ENCODE peak calls at places on chromosome 7, in ten cellular contexts. Q is left ventricle myocardium inferior, B is IMR-90, E is trophoblast cell, Z is upper lobe of right lung, S is H1, A is fibroblast of lung, G is A673, P is HCT116, W is astrocyte. F is an unnamed sample. For H3K36me3, the result is how much of the 10 kb centered on the place peaks cover.

GRCh38 chr7:36047254-36047653 is 105.8 kb upstream of the EEPD1 start:
- DNase-seq in P (no peak), Q (no peak), E (no peak), G (peak), A (peak), B (no peak), W (no peak), Z (no peak), S (no peak), F (no peak)

GRCh38 chr7:139054101-139054500 is 18.3 kb upstream of the ZC3HAV1L start:
- DNase-seq in G (peak), Q (no peak), E (no peak), W (no peak), P (no peak), B (no peak), A (no peak), S (no peak), Z (no peak), F (no peak)

GRCh38 chr7:69736411-69736810 is 138.1 kb downstream of the AUTS2 start:
- DNase-seq in W (no peak), P (no peak), Q (no peak), Z (no peak), A (no peak), G (no peak), S (no peak), B (no peak), E (no peak), F (no peak)

GRCh38 chr7:51706851-51707250 is 390.2 kb upstream of the COBL start:
- DNase-seq in Z (no peak), W (no peak), P (no peak), A (no peak), E (no peak), B (no peak), G (no peak), Q (no peak), S (no peak), F (no peak)

GRCh38 chr7:130491841-130492518 is at the start of gene MEST:
- DNase-seq in A (peak), E (peak), Q (no peak), S (peak), G (peak), W (peak), B (peak), Z (peak), P (no peak), F (no peak)

GRCh38 chr7:29479606-29480200 is 83.9 kb upstream of the PRR15 start:
- DNase-seq in Q (no peak), Z (no peak), W (no peak), P (no peak), A (no peak), S (no peak), E (no peak), B (no peak), G (peak), F (no peak)

GRCh38 chr7:139860090-139860773 is 31.2 kb downstream of the TBXAS1 start:
- DNase-seq in G (no peak), A (no peak), Z (peak), W (no peak), S (peak), E (no peak), Q (peak), P (no peak), B (no peak), F (peak)

GRCh38 chr7:99860281-99861127 is 16.3 kb downstream of the OR2AE1 start:
- DNase-seq in Z (no peak), G (no peak), W (peak), P (no peak), S (no peak), B (peak), E (peak), Q (no peak), A (peak), F (peak)

GRCh38 chr7:30974605-30975256 is 11.0 kb downstream of the GHRHR start:
- DNase-seq in Q (peak), P (peak), B (peak), A (peak), W (peak), Z (peak), E (peak), G (peak), S (peak), F (no peak)

GRCh38 chr7:34143397-34143796 is 238.1 kb downstream of the BMPER start:
- DNase-seq in A (peak), Q (no peak), W (peak), B (peak), E (no peak), G (peak), P (no peak), Z (no peak), S (no peak), F (no peak)

GRCh38 chr7:28722684-28723083 is 235.4 kb downstream of the TRIL start:
- DNase-seq in Z (no peak), Q (no peak), W (no peak), S (no peak), A (no peak), G (no peak), P (no peak), B (no peak), E (no peak), F (no peak)

GRCh38 chr7:105937411-105937810 is 25.7 kb upstream of the CDHR3 start:
- DNase-seq in E (no peak), P (no peak), S (no peak), W (no peak), A (no peak), Z (no peak), B (no peak), G (no peak), Q (no peak), F (no peak)

GRCh38 chr7:13829914-13830603 is 159.4 kb downstream of the ETV1 start:
- DNase-seq in W (peak), P (no peak), B (peak), G (no peak), Z (no peak), E (no peak), A (peak), Q (no peak), S (no peak), F (no peak)

GRCh38 chr7:144738708-144739314 is 97.0 kb downstream of the TPK1 start:
- DNase-seq in E (peak), A (peak), Z (no peak), S (no peak), B (no peak), P (peak), Q (no peak), G (peak), W (peak), F (no peak)

GRCh38 chr7:131250331-131250730 is 77.3 kb upstream of the MKLN1 start:
- DNase-seq in P (no peak), B (peak), Q (no peak), A (peak), W (peak), G (no peak), S (no peak), E (no peak), Z (no peak), F (no peak)

GRCh38 chr7:26375604-26376207 is 84.0 kb downstream of the SNX10 start:
- DNase-seq in E (no peak), S (no peak), B (no peak), Q (no peak), W (no peak), Z (no peak), G (no peak), P (no peak), A (no peak), F (no peak)

DNA sequence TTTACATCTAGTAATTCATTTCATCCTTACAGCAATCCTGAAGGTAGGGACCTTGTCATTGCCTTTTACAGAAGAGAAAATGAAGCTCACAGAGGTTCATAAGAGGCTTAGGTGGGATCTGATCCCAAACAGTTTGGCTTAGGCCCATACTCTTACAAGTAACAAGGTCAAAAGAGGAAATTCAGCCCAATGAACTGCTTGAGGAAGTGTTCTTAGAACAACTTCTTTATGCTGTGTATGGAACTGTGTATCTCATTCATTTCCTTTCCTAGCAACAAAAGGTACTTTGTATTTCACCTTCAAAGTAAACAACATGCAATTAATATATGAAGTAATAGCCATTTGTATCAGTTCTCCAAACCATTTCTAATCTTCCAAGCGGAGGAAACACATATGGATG is 79.3 kb downstream of the AVL9 start:
- DNase-seq in P (no peak), S (no peak), B (no peak), E (no peak), Z (no peak), A (no peak), W (no peak), G (no peak), Q (no peak), F (no peak)
- H3K36me3 ChIP-seq in P (under half), S (under half), B (under half), E (under half), Z (half or more), A (under half), W (under half), G (under half), Q (half or more), F (half or more)

DNA sequence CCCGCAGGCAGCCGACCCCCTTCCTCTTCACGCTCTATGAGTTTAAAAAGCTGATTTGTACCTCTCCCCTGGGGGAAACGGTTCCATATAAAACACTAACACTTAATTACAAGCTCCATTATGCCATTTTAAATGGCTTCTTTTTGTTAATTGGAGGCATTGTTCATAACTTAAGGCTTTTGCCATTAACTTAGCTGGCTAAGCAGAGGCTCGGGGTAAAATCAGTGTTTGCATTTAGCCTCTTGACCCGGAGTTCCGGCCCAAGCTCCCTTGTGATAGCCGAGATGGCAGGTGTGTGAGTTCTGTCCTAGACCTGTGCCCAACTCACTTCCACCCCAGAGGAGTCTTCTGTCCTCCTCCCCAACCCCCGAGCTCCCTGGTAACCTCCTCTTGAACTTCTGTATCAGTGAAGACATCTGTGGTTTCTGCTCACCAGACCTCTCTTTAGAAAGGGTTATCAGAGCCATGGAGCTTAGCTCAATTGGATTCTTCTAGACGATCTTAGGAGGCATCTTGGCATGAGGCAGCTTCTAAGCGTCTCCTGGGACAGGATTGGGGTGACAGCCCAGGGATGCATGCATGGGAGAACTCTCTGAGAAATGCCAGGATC is 34.2 kb upstream of the SH2B2 start:
- DNase-seq in W (no peak), A (no peak), G (no peak), Z (no peak), E (no peak), P (no peak), S (no peak), B (no peak), Q (no peak), F (no peak)
- H3K4me3 ChIP-seq in W (no peak), A (no peak), G (no peak), Z (no peak), E (no peak), P (no peak), S (no peak), B (no peak), Q (no peak), F (no peak)

DNA sequence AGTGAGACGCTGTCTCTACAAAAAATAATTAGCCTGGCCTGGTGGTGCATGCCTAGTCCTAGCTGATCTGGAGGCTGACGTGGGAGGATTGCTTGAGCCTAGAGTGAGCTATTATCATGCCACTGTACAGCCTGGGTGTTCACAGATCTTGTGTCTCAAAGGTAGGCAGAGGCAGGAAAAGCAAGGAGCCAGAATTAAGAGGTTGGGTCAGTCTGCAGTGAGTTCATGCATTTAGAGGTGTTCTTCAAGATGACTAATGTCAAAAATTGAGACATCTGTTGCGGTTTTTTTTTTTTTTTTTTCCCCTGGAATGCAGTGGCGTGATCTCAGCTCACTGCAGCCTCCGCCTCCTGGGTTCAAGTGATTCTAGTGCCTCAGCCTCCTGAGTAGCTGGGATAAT is 5.4 kb downstream of the PPIA start:
- DNase-seq in P (no peak), G (no peak), B (peak), A (peak), Q (no peak), E (no peak), W (peak), S (no peak), Z (no peak), F (no peak)
- H3K36me3 ChIP-seq in P (half or more), G (half or more), B (under half), A (under half), Q (half or more), E (under half), W (under half), S (under half), Z (half or more), F (half or more)

DNA sequence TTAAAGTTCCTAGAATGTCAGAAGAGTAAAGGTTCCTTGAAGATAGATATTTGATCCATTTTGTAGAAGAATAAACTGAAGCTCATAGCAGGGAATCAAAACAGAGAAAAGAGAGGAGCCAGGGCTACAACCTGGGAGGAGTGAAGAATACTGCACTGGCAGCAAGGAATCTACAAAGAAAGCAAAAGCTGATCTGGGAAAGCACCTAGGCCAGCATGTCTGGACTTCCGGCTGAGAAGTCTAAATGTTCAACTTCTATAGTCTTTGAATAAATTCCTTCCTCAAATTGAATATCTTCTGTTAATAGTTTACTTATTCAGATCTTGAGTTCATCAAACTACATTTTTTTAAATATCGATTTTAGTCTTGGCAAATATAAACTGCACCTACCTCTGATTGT is 78.2 kb downstream of the VPS41 start:
- DNase-seq in S (no peak), P (no peak), Q (no peak), G (no peak), B (no peak), W (no peak), A (no peak), E (no peak), Z (no peak), F (no peak)
- H3K4me3 ChIP-seq in S (no peak), P (no peak), Q (peak), G (no peak), B (no peak), W (no peak), A (no peak), E (no peak), Z (no peak), F (no peak)

DNA sequence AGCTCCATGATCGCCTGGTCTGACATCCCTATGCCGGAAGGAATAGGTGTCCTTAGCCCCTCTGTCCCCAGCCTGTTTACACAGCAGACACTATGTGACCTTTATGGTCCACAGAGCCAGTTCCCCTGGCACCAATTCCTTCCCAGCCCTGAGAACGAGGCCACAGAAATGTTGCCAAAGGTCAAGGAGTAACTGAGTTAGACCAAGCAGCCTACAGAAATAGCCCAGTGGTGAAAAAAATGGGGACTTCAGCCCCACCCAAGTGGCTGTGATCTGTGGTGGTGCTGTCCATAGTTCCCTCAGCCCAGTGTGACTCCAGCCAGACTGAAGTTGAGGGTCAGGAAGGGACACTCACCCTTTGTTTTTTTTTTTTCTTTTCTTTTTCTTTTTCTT is 2.5 kb downstream of the PGAM2 start:
- DNase-seq in W (no peak), S (no peak), Q (peak), P (no peak), A (no peak), E (no peak), G (no peak), Z (no peak), B (no peak), F (peak)
- H3K36me3 ChIP-seq in W (under half), S (under half), Q (under half), P (under half), A (under half), E (under half), G (under half), Z (under half), B (under half), F (under half)